ENCODE peak calls at places on chromosome 7, in six cellular contexts. X is skeletal muscle cell, C is mammary epithelial cell, J is endodermal cell, P is right cardiac atrium, A is cardiac fibroblast. V is an unnamed sample.

GRCh38 chr7:29207469-29207868 is 12.9 kb downstream of the CHN2 start:
- DNase-seq in X (no peak), C (no peak), J (no peak), P (no peak), A (peak; percentile 10), V (no peak)

GRCh38 chr7:50331564-50332208 is 27.2 kb downstream of the IKZF1 start:
- DNase-seq in X (no peak), C (no peak), J (no peak), P (no peak), A (no peak), V (no peak)

GRCh38 chr7:156998988-156999610 is 11.4 kb downstream of the MNX1 start:
- DNase-seq in X (no peak), C (no peak), J (no peak), P (no peak), A (no peak), V (peak; percentile 63)

GRCh38 chr7:70720191-70720873 is 411.6 kb upstream of the GALNT17 start:
- DNase-seq in X (no peak), C (no peak), J (peak; percentile 54), P (no peak), A (no peak), V (no peak)

GRCh38 chr7:45642044-45642443 is 67.9 kb downstream of the ADCY1 start:
- DNase-seq in X (no peak), C (no peak), J (peak; percentile 77), P (no peak), A (no peak), V (no peak)

GRCh38 chr7:159195926-159196325 is 51.3 kb upstream of the VIPR2 start:
- DNase-seq in X (no peak), C (no peak), J (no peak), P (no peak), A (no peak), V (no peak)

GRCh38 chr7:151586531-151587270 is 67.0 kb upstream of the RHEB start:
- DNase-seq in X (no peak), C (no peak), J (no peak), P (no peak), A (no peak), V (no peak)

GRCh38 chr7:64180989-64181388 is 26.0 kb upstream of the ZNF735 start:
- DNase-seq in X (no peak), C (no peak), J (no peak), P (no peak), A (no peak), V (no peak)

GRCh38 chr7:15178065-15178464 is 275.5 kb upstream of the DGKB start:
- DNase-seq in X (no peak), C (no peak), J (no peak), P (no peak), A (no peak), V (no peak)

DNA sequence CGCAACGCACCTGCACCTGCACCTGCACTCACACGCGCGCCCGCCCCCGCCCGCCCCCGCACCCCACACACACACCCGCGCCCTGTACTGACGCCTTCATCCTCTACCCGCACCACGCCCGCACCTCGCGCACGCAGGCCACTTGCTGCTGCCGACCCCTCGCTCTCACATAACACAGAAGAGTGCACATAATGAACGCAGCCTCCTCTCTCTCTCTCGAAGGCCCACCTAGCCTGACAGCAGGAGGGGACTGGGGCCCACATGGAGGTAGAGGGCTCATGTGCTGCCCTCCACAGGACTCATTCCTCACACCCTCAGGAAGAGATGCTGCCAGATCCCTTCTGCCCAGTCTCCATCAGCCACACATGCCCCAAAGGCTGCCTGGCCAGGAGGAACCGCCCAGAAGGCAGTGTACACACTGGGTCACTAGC is 432 bp upstream of the CAMK2B start:
- DNase-seq in X (no peak), C (no peak), J (peak; percentile 71), P (peak; percentile 57), A (peak; percentile 19), V (peak; percentile 50)
- H3K4me3 ChIP-seq in X (no peak overlapping the region), C (no peak overlapping the region), J (no peak overlapping the region), P (peak overlapping the region; percentile 57), A (no peak overlapping the region), V (peak overlapping the region; percentile 38)

GRCh38 chr7:84060760-84061261 is 133.8 kb downstream of the SEMA3A start:
- DNase-seq in X (no peak), C (peak; percentile 76), J (no peak), P (no peak), A (peak; percentile 27), V (no peak)
- H3K4me3 ChIP-seq in X (no peak overlapping the region), C (no peak overlapping the region), J (no peak overlapping the region), P (no peak overlapping the region), A (no peak overlapping the region), V (no peak overlapping the region)

GRCh38 chr7:117780832-117781231 is 92.4 kb downstream of the CTTNBP2 start:
- DNase-seq in X (no peak), C (no peak), J (no peak), P (no peak), A (peak; percentile 1), V (no peak)
- H3K4me3 ChIP-seq in X (no peak overlapping the region), C (no peak overlapping the region), J (no peak overlapping the region), P (no peak overlapping the region), A (no peak overlapping the region), V (no peak overlapping the region)

DNA sequence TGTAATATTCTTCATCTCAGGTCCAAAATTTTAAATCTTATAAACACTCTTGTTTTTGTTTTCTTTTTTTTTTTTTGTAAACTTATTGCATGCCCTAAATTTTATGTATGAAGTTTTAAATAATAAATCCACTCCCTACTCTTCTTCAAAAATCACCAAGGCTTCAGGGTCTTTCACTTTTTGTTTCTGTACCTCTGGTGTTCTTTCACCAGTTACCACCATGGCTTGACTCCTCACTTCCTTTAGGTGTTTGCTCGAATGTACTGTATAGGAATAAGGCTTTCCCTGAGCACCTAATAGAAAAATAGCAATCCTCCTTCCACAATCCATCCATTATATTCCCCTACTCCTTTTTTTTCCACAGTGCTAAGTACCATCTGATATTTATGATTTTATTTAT is 962.8 kb upstream of the POT1 start:
- DNase-seq in X (no peak), C (no peak), J (no peak), P (no peak), A (no peak), V (no peak)
- H3K4me3 ChIP-seq in X (no peak overlapping the region), C (no peak overlapping the region), J (no peak overlapping the region), P (no peak overlapping the region), A (no peak overlapping the region), V (no peak overlapping the region)

DNA sequence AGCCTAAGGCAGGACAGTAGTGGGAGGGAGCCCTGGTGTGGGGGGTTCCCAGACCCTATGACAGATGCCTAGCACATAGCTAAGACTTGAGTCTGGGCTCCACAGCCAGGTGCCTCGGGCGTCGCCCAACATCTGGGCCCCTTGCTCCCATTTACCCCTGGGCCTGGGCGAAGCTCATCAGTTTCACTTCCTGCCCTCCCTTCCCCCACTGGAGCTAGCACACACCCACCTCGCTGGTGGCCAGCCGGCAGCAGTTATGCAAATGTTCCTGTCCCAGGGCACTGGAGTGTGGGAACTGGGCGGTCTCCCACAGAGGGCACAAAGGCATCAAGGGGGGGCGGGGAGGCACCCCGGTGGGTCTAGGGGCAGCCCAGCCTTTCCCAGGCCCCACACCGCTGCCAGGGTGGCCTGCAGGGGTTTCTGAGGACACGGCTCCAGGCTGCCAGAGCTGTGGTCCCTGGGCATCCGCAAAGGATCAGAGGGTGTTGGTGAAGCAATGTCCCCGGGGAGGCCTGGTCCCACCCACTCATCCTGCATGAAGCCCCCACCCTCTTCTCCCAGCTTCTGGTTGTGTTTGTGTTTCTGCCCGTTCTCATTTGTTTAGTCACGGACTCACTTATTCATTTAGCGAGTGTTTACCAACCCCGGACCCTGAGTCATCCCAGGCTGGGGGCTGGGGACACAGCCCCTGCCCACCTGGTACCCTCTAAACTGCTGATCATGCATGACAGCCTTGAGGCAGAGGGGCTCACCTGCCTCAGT is 20.4 kb downstream of the SH2B2 start:
- DNase-seq in X (peak; percentile 75), C (no peak), J (peak; percentile 84), P (peak; percentile 76), A (peak; percentile 44), V (peak; percentile 60)
- H3K4me3 ChIP-seq in X (no peak overlapping the region), C (no peak overlapping the region), J (no peak overlapping the region), P (no peak overlapping the region), A (no peak overlapping the region), V (no peak overlapping the region)

GRCh38 chr7:17369686-17370426 is 71.4 kb downstream of the AHR start:
- DNase-seq in X (peak; percentile 89), C (peak; percentile 86), J (no peak), P (no peak), A (peak; percentile 97), V (no peak)
- H3K4me3 ChIP-seq in X (no peak overlapping the region), C (no peak overlapping the region), J (no peak overlapping the region), P (no peak overlapping the region), A (no peak overlapping the region), V (no peak overlapping the region)